ENCODE peak calls at places on chromosomes 1 and 21, in nine cellular contexts. Z is CD8-positive, alpha-beta T cell; S is GM23338; N is mammary epithelial cell; Q is transverse colon; I is endodermal cell; G is GM06990; Y is psoas muscle; F is fibroblast of lung. B is an unnamed sample.

GRCh38 chr1:186670965-186671486 is 9.2 kb downstream of the PTGS2 start:
- DNase-seq in Z (no peak), S (no peak), N (peak; percentile 29), Q (no peak), I (no peak), G (no peak), Y (no peak), F (no peak), B (no peak)

GRCh38 chr1:54766726-54767125 is 2.4 kb upstream of the PARS2 start:
- DNase-seq in Z (no peak), S (no peak), N (no peak), Q (no peak), I (no peak), G (no peak), Y (no peak), F (no peak), B (no peak)

GRCh38 chr1:81703736-81704463 is 96.8 kb upstream of the ADGRL2 start:
- DNase-seq in Z (no peak), S (no peak), N (peak; percentile 75), Q (no peak), I (peak; percentile 43), G (no peak), Y (no peak), F (peak; percentile 64), B (no peak)

GRCh38 chr1:3868464-3869006 is 11.3 kb downstream of the DFFB start:
- DNase-seq in Z (no peak), S (no peak), N (no peak), Q (no peak), I (no peak), G (no peak), Y (no peak), F (no peak), B (no peak)

GRCh38 chr1:53066433-53066832 is 4.4 kb downstream of the PODN start:
- DNase-seq in Z (no peak), S (no peak), N (no peak), Q (no peak), I (no peak), G (no peak), Y (no peak), F (no peak), B (no peak)

GRCh38 chr1:46724991-46725735 is 6.2 kb upstream of the EFCAB14 start:
- DNase-seq in Z (peak; percentile 77), S (peak; percentile 91), N (peak; percentile 58), Q (peak; percentile 77), I (peak; percentile 87), G (no peak), Y (peak; percentile 38), F (peak; percentile 67), B (peak; percentile 43)

GRCh38 chr21:23968722-23969647 is 1638.3 kb downstream of the MRPL39 start:
- DNase-seq in Z (peak; percentile 79), S (peak; percentile 84), N (no peak), Q (peak; percentile 45), I (peak; percentile 88), G (peak; percentile 6), Y (no peak), F (peak; percentile 12), B (no peak)

GRCh38 chr1:27551170-27551952 is 52.6 kb downstream of the AHDC1 start:
- DNase-seq in Z (no peak), S (no peak), N (no peak), Q (no peak), I (no peak), G (no peak), Y (no peak), F (no peak), B (no peak)

GRCh38 chr1:24302209-24302611 is 16.9 kb upstream of the GRHL3 start:
- DNase-seq in Z (no peak), S (no peak), N (no peak), Q (no peak), I (no peak), G (no peak), Y (no peak), F (no peak), B (no peak)

GRCh38 chr21:44083631-44084291 is 23.4 kb upstream of the PWP2 start:
- DNase-seq in Z (peak; percentile 76), S (no peak), N (no peak), Q (no peak), I (no peak), G (no peak), Y (no peak), F (no peak), B (no peak)

GRCh38 chr1:150730130-150730721 is 9.5 kb upstream of the HORMAD1 start:
- DNase-seq in Z (no peak), S (no peak), N (no peak), Q (no peak), I (no peak), G (no peak), Y (no peak), F (no peak), B (no peak)

GRCh38 chr1:8705104-8705503 is 112.3 kb downstream of the RERE start:
- DNase-seq in Z (no peak), S (no peak), N (no peak), Q (no peak), I (peak; percentile 66), G (no peak), Y (no peak), F (no peak), B (no peak)

GRCh38 chr1:27644369-27645070 is 9.5 kb upstream of the FGR start:
- DNase-seq in Z (no peak), S (no peak), N (no peak), Q (no peak), I (no peak), G (no peak), Y (no peak), F (no peak), B (no peak)

GRCh38 chr21:44930543-44930981 is 9.3 kb upstream of the SLX9 start:
- DNase-seq in Z (peak; percentile 80), S (no peak), N (no peak), Q (peak; percentile 39), I (peak; percentile 58), G (peak; percentile 57), Y (peak; percentile 38), F (no peak), B (no peak)

GRCh38 chr1:59340411-59341307 is 43.8 kb downstream of the FGGY start:
- DNase-seq in Z (no peak), S (no peak), N (no peak), Q (no peak), I (no peak), G (peak; percentile 13), Y (no peak), F (no peak), B (no peak)

GRCh38 chr1:177334856-177335255 is 164.1 kb downstream of the BRINP2 start:
- DNase-seq in Z (no peak), S (no peak), N (no peak), Q (no peak), I (no peak), G (no peak), Y (no peak), F (no peak), B (no peak)

GRCh38 chr1:73832276-73832825 is 365.6 kb downstream of the LRRIQ3 start:
- DNase-seq in Z (no peak), S (no peak), N (no peak), Q (no peak), I (no peak), G (no peak), Y (no peak), F (peak; percentile 28), B (no peak)
- H3K4me3 ChIP-seq in Z (no peak overlapping the region), S (no peak overlapping the region), N (no peak overlapping the region), Q (no peak overlapping the region), I (no peak overlapping the region), G (no peak overlapping the region), Y (no peak overlapping the region), F (no peak overlapping the region), B (no peak overlapping the region)

GRCh38 chr1:37486680-37487618 is 12.6 kb downstream of the ZC3H12A start:
- DNase-seq in Z (peak; percentile 88), S (peak; percentile 82), N (peak; percentile 57), Q (peak; percentile 81), I (peak; percentile 94), G (no peak), Y (peak; percentile 87), F (peak; percentile 59), B (no peak)

GRCh38 chr1:37483785-37484184 is 9.4 kb downstream of the ZC3H12A start:
- DNase-seq in Z (no peak), S (no peak), N (no peak), Q (no peak), I (no peak), G (no peak), Y (no peak), F (no peak), B (no peak)

GRCh38 chr1:37484325-37485051 is 10.1 kb downstream of the ZC3H12A start:
- DNase-seq in Z (no peak), S (no peak), N (no peak), Q (no peak), I (no peak), G (no peak), Y (peak; percentile 28), F (no peak), B (no peak)

GRCh38 chr1:37485902-37486679 is 11.7 kb downstream of the ZC3H12A start:
- DNase-seq in Z (no peak), S (no peak), N (no peak), Q (no peak), I (no peak), G (no peak), Y (no peak), F (no peak), B (no peak)

GRCh38 chr1:37487619-37487984 is 13.2 kb downstream of the ZC3H12A start:
- DNase-seq in Z (no peak), S (no peak), N (no peak), Q (no peak), I (no peak), G (no peak), Y (no peak), F (no peak), B (no peak)
- TF ChIP-seq CTCF in Z (peak; percentile 42), S (no peak), N (no peak), Q (no peak), I (peak; percentile 19), G (no peak), Y (no peak), F (no peak), B (no peak)

DNA sequence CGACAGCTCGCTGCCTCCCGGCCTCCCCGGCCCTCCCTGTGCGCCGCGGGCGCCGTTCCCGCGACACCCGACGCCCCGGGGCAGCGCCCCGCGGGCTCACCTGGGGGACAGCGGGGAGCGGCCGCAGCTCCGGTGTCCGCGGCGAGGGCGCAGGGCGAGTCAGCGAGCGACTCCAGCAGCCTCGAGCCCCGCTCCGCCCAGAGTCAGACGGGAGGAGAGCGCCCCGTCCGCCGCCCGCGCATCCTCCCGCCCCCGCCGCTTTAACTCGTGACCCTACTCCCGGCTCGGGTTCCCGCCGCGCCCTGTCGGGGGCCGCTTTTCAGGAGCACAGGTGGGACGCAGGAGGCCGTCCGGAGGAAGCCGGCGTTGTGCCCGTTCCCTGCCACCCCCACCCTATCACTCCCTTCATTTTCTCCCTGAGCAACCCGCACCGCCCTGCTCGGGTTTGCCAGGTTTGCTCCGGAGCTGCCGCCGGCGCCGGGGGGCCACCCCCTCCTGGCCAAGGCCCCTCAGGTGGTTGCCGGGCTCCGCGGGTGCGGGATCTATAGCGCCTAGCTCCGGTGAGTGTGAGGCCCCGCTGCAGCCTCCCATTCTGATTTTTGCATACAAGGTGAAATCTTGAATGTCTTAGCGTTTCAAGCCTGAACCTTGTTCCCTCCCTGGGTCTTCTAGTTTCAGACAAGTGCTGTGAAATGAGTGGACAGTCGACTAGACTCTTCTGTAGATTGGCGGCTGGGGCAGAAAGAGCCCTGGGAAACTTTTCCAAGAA is at the start of gene MCOLN3:
- DNase-seq in Z (peak; percentile 53), S (peak; percentile 77), N (peak; percentile 53), Q (peak; percentile 56), I (peak; percentile 86), G (peak; percentile 64), Y (peak; percentile 48), F (no peak), B (no peak)
- H3K27me3 ChIP-seq in Z (peaks cover 27% of the 10 kb centered on the region), S (peaks cover 63% of the 10 kb centered on the region), N (no peaks in the 10 kb centered on the region), Q (peaks cover 79% of the 10 kb centered on the region), I (peaks cover 72% of the 10 kb centered on the region), G (no peaks in the 10 kb centered on the region), Y (peaks cover 15% of the 10 kb centered on the region), F (peaks cover 24% of the 10 kb centered on the region), B (peaks cover 6% of the 10 kb centered on the region)

GRCh38 chr1:183025782-183026774 is 2.9 kb downstream of the LAMC1 start:
- DNase-seq in Z (no peak), S (no peak), N (peak; percentile 49), Q (no peak), I (no peak), G (peak; percentile 48), Y (no peak), F (peak; percentile 50), B (no peak)
- H3K4me3 ChIP-seq in Z (no peak overlapping the region), S (peak overlapping the region; percentile 87), N (peak overlapping the region; percentile 96), Q (peak overlapping the region; percentile 87), I (peak overlapping the region; percentile 87), G (peak overlapping the region; percentile 24), Y (peak overlapping the region; percentile 89), F (peak overlapping the region; percentile 85), B (peak overlapping the region; percentile 66)